ENCODE peak calls at places on chromosomes 16 and 17, in six cellular contexts. One of them, this sample, is unnamed.

GRCh38 chr17:3613139-3613538 is 3.9 kb upstream of the TRPV1 start:
- DNase-seq in endothelial cell of umbilical vein: no peak
- DNase-seq in K562: no peak
- DNase-seq in sigmoid colon: no peak
- DNase-seq in HL-60: no peak
- DNase-seq in breast epithelium: no peak
- DNase-seq in this sample: peak

GRCh38 chr17:68461589-68461988 is 4.3 kb upstream of the WIPI1 start:
- DNase-seq in endothelial cell of umbilical vein: peak
- DNase-seq in HL-60: no peak
- DNase-seq in breast epithelium: no peak
- DNase-seq in sigmoid colon: no peak
- DNase-seq in K562: no peak
- DNase-seq in this sample: peak

GRCh38 chr16:7921360-7921759 is 588.7 kb downstream of the RBFOX1 start:
- DNase-seq in HL-60: no peak
- DNase-seq in endothelial cell of umbilical vein: no peak
- DNase-seq in breast epithelium: no peak
- DNase-seq in sigmoid colon: no peak
- DNase-seq in K562: no peak
- DNase-seq in this sample: no peak

GRCh38 chr16:82735176-82735575 is 108.4 kb downstream of the CDH13 start:
- DNase-seq in sigmoid colon: no peak
- DNase-seq in K562: no peak
- DNase-seq in endothelial cell of umbilical vein: no peak
- DNase-seq in breast epithelium: no peak
- DNase-seq in HL-60: no peak
- DNase-seq in this sample: no peak

GRCh38 chr17:8151641-8152111 is 528 bp downstream of the PER1 start:
- DNase-seq in endothelial cell of umbilical vein: peak
- DNase-seq in sigmoid colon: peak
- DNase-seq in breast epithelium: peak
- DNase-seq in HL-60: peak
- DNase-seq in K562: no peak
- DNase-seq in this sample: peak

GRCh38 chr17:72926171-72926570 is 166.3 kb downstream of the SLC39A11 start:
- DNase-seq in K562: no peak
- DNase-seq in breast epithelium: no peak
- DNase-seq in endothelial cell of umbilical vein: no peak
- DNase-seq in HL-60: no peak
- DNase-seq in sigmoid colon: no peak
- DNase-seq in this sample: no peak

GRCh38 chr16:54201200-54201599 is 85.4 kb downstream of the IRX3 start:
- DNase-seq in breast epithelium: no peak
- DNase-seq in sigmoid colon: peak
- DNase-seq in HL-60: no peak
- DNase-seq in endothelial cell of umbilical vein: no peak
- DNase-seq in K562: no peak
- DNase-seq in this sample: no peak

GRCh38 chr16:69613283-69614154 is 47.8 kb downstream of the NFAT5 start:
- DNase-seq in endothelial cell of umbilical vein: no peak
- DNase-seq in breast epithelium: no peak
- DNase-seq in K562: peak
- DNase-seq in HL-60: peak
- DNase-seq in sigmoid colon: no peak
- DNase-seq in this sample: peak

GRCh38 chr17:60354223-60354622 is 37.7 kb downstream of the USP32 start:
- DNase-seq in HL-60: no peak
- DNase-seq in sigmoid colon: no peak
- DNase-seq in K562: no peak
- DNase-seq in endothelial cell of umbilical vein: peak
- DNase-seq in breast epithelium: no peak
- DNase-seq in this sample: no peak

GRCh38 chr16:47461598-47462266 is 601 bp downstream of the PHKB start:
- DNase-seq in endothelial cell of umbilical vein: peak
- DNase-seq in K562: peak
- DNase-seq in HL-60: peak
- DNase-seq in sigmoid colon: no peak
- DNase-seq in breast epithelium: no peak
- DNase-seq in this sample: peak
- TF ChIP-seq POLR2AphosphoS5 in endothelial cell of umbilical vein: no peak
- TF ChIP-seq POLR2AphosphoS5 in K562: peak
- TF ChIP-seq POLR2AphosphoS5 in HL-60: no peak
- TF ChIP-seq POLR2AphosphoS5 in sigmoid colon: peak
- TF ChIP-seq POLR2AphosphoS5 in breast epithelium: no peak
- TF ChIP-seq POLR2AphosphoS5 in this sample: peak

DNA sequence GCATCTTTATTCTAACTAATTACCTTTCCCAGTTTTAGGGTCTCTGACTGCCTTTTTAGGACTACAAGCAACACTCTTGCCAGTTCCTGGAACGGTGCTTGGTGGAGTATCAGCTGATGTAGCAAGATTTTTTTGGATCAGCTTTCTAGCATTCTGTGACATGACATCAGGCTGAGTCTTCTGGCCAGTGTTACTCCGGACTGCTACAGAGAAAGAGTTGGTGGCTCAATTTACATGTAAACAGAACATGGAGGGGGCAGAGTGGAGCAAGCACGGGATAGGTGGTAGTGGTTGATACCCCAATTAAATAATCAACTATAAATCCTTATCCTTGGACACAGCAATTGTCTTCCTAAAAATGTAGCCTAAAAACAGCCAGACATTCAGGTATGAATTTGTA is 10.6 kb upstream of the ARL6IP1 start:
- DNase-seq in breast epithelium: no peak
- DNase-seq in HL-60: no peak
- DNase-seq in K562: no peak
- DNase-seq in endothelial cell of umbilical vein: no peak
- DNase-seq in sigmoid colon: no peak
- DNase-seq in this sample: no peak
- H3K4me3 ChIP-seq in breast epithelium: no peak
- H3K4me3 ChIP-seq in HL-60: no peak
- H3K4me3 ChIP-seq in K562: no peak
- H3K4me3 ChIP-seq in endothelial cell of umbilical vein: no peak
- H3K4me3 ChIP-seq in sigmoid colon: no peak
- H3K4me3 ChIP-seq in this sample: no peak

GRCh38 chr16:57038151-57038550 is 48.8 kb downstream of the NLRC5 start:
- DNase-seq in HL-60: no peak
- DNase-seq in sigmoid colon: no peak
- DNase-seq in K562: no peak
- DNase-seq in breast epithelium: no peak
- DNase-seq in endothelial cell of umbilical vein: no peak
- DNase-seq in this sample: no peak
- H3K27ac ChIP-seq in HL-60: peak
- H3K27ac ChIP-seq in sigmoid colon: no peak
- H3K27ac ChIP-seq in K562: no peak
- H3K27ac ChIP-seq in breast epithelium: no peak
- H3K27ac ChIP-seq in endothelial cell of umbilical vein: no peak
- H3K27ac ChIP-seq in this sample: no peak

GRCh38 chr16:3085868-3086595 is 13.1 kb downstream of the ZSCAN10 start:
- DNase-seq in K562: no peak
- DNase-seq in endothelial cell of umbilical vein: no peak
- DNase-seq in breast epithelium: no peak
- DNase-seq in sigmoid colon: no peak
- DNase-seq in HL-60: no peak
- DNase-seq in this sample: no peak

GRCh38 chr16:3087836-3088235 is 11.3 kb downstream of the ZSCAN10 start:
- DNase-seq in sigmoid colon: no peak
- DNase-seq in K562: no peak
- DNase-seq in endothelial cell of umbilical vein: no peak
- DNase-seq in breast epithelium: no peak
- DNase-seq in HL-60: no peak
- DNase-seq in this sample: no peak

GRCh38 chr16:3088450-3088849 is 10.6 kb downstream of the ZSCAN10 start:
- DNase-seq in HL-60: no peak
- DNase-seq in sigmoid colon: no peak
- DNase-seq in endothelial cell of umbilical vein: no peak
- DNase-seq in breast epithelium: no peak
- DNase-seq in K562: no peak
- DNase-seq in this sample: no peak

GRCh38 chr16:3086596-3087242 is 12.4 kb downstream of the ZSCAN10 start:
- DNase-seq in K562: no peak
- DNase-seq in endothelial cell of umbilical vein: peak
- DNase-seq in sigmoid colon: no peak
- DNase-seq in HL-60: peak
- DNase-seq in breast epithelium: no peak
- DNase-seq in this sample: no peak

DNA sequence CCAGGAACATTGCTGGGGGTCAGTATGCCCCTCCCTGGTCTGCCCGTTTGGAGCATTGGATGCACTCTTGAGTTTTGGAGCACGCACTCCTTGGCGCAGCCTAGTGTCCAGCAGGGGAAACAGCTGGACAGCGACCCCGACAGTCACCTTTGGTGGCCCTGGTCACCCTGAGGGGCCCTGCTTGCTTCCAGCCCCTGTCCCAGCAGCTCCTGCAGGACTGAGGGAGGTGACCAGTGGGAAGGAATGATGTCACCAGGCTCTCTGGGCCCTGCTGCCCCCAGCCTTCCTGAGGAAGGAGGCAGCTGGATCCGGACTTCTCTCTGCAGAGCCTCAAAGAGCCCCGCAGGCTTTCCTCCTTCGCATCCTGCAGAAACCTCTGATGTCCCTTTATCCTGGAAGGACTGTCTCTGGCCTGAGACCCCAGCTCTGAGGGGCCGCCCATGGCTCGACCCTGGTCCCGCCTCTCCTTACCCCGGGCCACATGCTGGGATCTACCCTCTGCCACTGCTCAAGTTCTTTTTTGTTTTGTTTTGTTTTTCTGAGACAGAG is 11.8 kb downstream of the ZSCAN10 start:
- DNase-seq in breast epithelium: no peak
- DNase-seq in K562: peak
- DNase-seq in HL-60: no peak
- DNase-seq in endothelial cell of umbilical vein: peak
- DNase-seq in sigmoid colon: no peak
- DNase-seq in this sample: no peak
- TF ChIP-seq POLR2AphosphoS5 in breast epithelium: no peak
- TF ChIP-seq POLR2AphosphoS5 in K562: no peak
- TF ChIP-seq POLR2AphosphoS5 in HL-60: no peak
- TF ChIP-seq POLR2AphosphoS5 in endothelial cell of umbilical vein: peak
- TF ChIP-seq POLR2AphosphoS5 in sigmoid colon: no peak
- TF ChIP-seq POLR2AphosphoS5 in this sample: no peak

GRCh38 chr17:50636145-50636803 is 1.6 kb downstream of the ABCC3 start:
- DNase-seq in breast epithelium: no peak
- DNase-seq in sigmoid colon: no peak
- DNase-seq in endothelial cell of umbilical vein: no peak
- DNase-seq in HL-60: no peak
- DNase-seq in K562: no peak
- DNase-seq in this sample: no peak
- H3K4me3 ChIP-seq in breast epithelium: peak
- H3K4me3 ChIP-seq in sigmoid colon: no peak
- H3K4me3 ChIP-seq in endothelial cell of umbilical vein: no peak
- H3K4me3 ChIP-seq in HL-60: no peak
- H3K4me3 ChIP-seq in K562: no peak
- H3K4me3 ChIP-seq in this sample: no peak

DNA sequence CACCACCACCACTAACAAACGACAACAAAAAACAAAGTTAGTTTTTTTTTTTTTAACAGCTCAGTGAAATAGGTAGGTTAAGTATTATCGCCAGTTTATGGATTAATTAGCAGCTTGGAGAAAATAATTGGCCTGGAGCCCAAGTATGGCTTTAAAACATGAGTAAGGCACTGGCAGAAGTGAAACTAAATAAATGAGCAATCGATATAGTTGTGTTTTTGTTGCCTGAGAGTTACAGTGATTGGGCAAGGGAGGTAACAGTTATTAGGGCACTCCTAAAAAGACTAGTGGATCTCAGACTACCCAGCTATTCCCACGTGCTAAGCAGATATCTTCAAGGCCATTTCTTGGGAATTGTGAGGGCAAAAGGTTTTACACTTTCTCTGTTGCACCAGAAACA is 2.4 kb downstream of the MLKL start:
- DNase-seq in K562: no peak
- DNase-seq in sigmoid colon: no peak
- DNase-seq in breast epithelium: no peak
- DNase-seq in HL-60: no peak
- DNase-seq in endothelial cell of umbilical vein: peak
- DNase-seq in this sample: no peak
- H3K27ac ChIP-seq in K562: no peak
- H3K27ac ChIP-seq in sigmoid colon: no peak
- H3K27ac ChIP-seq in breast epithelium: no peak
- H3K27ac ChIP-seq in HL-60: no peak
- H3K27ac ChIP-seq in endothelial cell of umbilical vein: peak
- H3K27ac ChIP-seq in this sample: peak

GRCh38 chr17:31489295-31490018 is 98.0 kb downstream of the RAB11FIP4 start:
- DNase-seq in HL-60: no peak
- DNase-seq in breast epithelium: no peak
- DNase-seq in sigmoid colon: no peak
- DNase-seq in endothelial cell of umbilical vein: no peak
- DNase-seq in K562: peak
- DNase-seq in this sample: peak
- TF ChIP-seq POLR2AphosphoS5 in HL-60: no peak
- TF ChIP-seq POLR2AphosphoS5 in breast epithelium: no peak
- TF ChIP-seq POLR2AphosphoS5 in sigmoid colon: no peak
- TF ChIP-seq POLR2AphosphoS5 in endothelial cell of umbilical vein: no peak
- TF ChIP-seq POLR2AphosphoS5 in K562: no peak
- TF ChIP-seq POLR2AphosphoS5 in this sample: peak

GRCh38 chr17:64413505-64413904 is 22.8 kb upstream of the PECAM1 start:
- DNase-seq in K562: no peak
- DNase-seq in sigmoid colon: peak
- DNase-seq in breast epithelium: no peak
- DNase-seq in HL-60: no peak
- DNase-seq in endothelial cell of umbilical vein: no peak
- DNase-seq in this sample: peak
- H3K4me3 ChIP-seq in K562: no peak
- H3K4me3 ChIP-seq in sigmoid colon: no peak
- H3K4me3 ChIP-seq in breast epithelium: no peak
- H3K4me3 ChIP-seq in HL-60: no peak
- H3K4me3 ChIP-seq in endothelial cell of umbilical vein: no peak
- H3K4me3 ChIP-seq in this sample: no peak

DNA sequence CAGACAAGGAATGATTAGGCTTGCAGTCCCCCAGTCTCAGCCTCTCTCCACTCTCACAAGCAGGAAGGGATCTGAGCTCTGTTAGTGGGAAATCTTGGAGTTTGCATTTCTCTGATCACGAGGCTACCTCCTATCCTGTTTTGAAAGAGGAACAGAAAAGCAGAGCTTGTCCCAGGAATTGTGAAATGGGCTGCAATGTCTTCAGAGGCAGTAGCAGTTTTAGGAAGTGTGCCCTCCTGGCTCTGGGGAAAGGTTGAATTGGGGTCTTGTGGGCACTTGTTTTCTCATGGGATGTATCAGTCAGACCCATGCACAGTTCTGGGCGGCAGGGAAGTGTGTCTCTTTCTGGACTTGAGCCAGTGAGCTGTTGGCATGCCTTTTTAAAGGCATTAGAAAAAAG is 22.8 kb downstream of the NUP85 start:
- DNase-seq in K562: no peak
- DNase-seq in HL-60: peak
- DNase-seq in endothelial cell of umbilical vein: peak
- DNase-seq in sigmoid colon: no peak
- DNase-seq in breast epithelium: no peak
- DNase-seq in this sample: no peak
- H3K27ac ChIP-seq in K562: no peak
- H3K27ac ChIP-seq in HL-60: peak
- H3K27ac ChIP-seq in endothelial cell of umbilical vein: no peak
- H3K27ac ChIP-seq in sigmoid colon: peak
- H3K27ac ChIP-seq in breast epithelium: peak
- H3K27ac ChIP-seq in this sample: peak